ENCODE peak calls at places on chromosomes 11 and 22, in four cellular contexts. Z is CD4-positive, alpha-beta memory T cell; U is fibroblast of lung; A is psoas muscle. V is an unnamed sample.
A peak's percentile ranks its signal among the peaks of the same experiment; 100 is the strongest.

GRCh38 chr11:109112748-109113378 is 309.1 kb upstream of the C11orf87 start:
- DNase-seq in A (no peak), Z (no peak), U (peak; percentile 14), V (no peak)

GRCh38 chr11:103618532-103618931 is 417.9 kb upstream of the DDI1 start:
- DNase-seq in A (no peak), U (peak; percentile 74), Z (no peak), V (no peak)

GRCh38 chr11:11010624-11011127 is 152.8 kb upstream of the ZBED5 start:
- DNase-seq in A (peak; percentile 21), Z (no peak), U (peak; percentile 23), V (peak; percentile 65)

GRCh38 chr11:9826390-9826789 is 162.5 kb downstream of the SWAP70 start:
- DNase-seq in U (no peak), Z (no peak), A (no peak), V (no peak)

GRCh38 chr22:47629273-47629711 is 866.8 kb downstream of the TBC1D22A start:
- DNase-seq in U (no peak), A (no peak), Z (no peak), V (no peak)

GRCh38 chr11:124754309-124754708 is 2.3 kb upstream of the VSIG2 start:
- DNase-seq in Z (no peak), A (no peak), U (no peak), V (no peak)

GRCh38 chr11:96324912-96325311 is 18.1 kb downstream of the MAML2 start:
- DNase-seq in U (peak; percentile 94), Z (no peak), A (no peak), V (no peak)

GRCh38 chr22:20595461-20595860 is 88.1 kb downstream of the MED15 start:
- DNase-seq in Z (no peak), U (no peak), A (no peak), V (no peak)

GRCh38 chr11:121194731-121195596 is 93.9 kb downstream of the TECTA start:
- DNase-seq in U (peak; percentile 42), A (no peak), Z (peak; percentile 57), V (no peak)

GRCh38 chr11:73143126-73143838 is 1.2 kb upstream of the FCHSD2 start:
- DNase-seq in A (no peak), Z (no peak), U (peak; percentile 20), V (no peak)

GRCh38 chr11:58060939-58061672 is 30.4 kb downstream of the OR6Q1 start:
- DNase-seq in A (no peak), U (peak; percentile 34), Z (no peak), V (no peak)

GRCh38 chr11:34274712-34275398 is 83.0 kb downstream of the ABTB2 start:
- DNase-seq in A (peak; percentile 87), U (peak; percentile 98), Z (no peak), V (peak; percentile 91)

GRCh38 chr11:104918113-104918824 is 20.0 kb upstream of the CASP12 start:
- DNase-seq in Z (no peak), U (peak; percentile 86), A (no peak), V (no peak)

GRCh38 chr11:117819096-117820040 is 5.2 kb downstream of the FXYD2 start:
- DNase-seq in Z (no peak), A (peak; percentile 69), U (peak; percentile 54), V (peak; percentile 89)

GRCh38 chr11:110376711-110377324 is 52.9 kb upstream of the FDX1 start:
- DNase-seq in Z (peak; percentile 40), U (peak; percentile 86), A (peak; percentile 60), V (peak; percentile 87)
- H3K27ac ChIP-seq in Z (no peak overlapping the region), U (no peak overlapping the region), A (peak overlapping the region; percentile 51), V (no peak overlapping the region)

GRCh38 chr11:64553554-64554201 is 37.3 kb upstream of the SLC22A12 start:
- DNase-seq in A (peak; percentile 55), U (peak; percentile 19), Z (peak; percentile 45), V (peak; percentile 81)
- H3K27ac ChIP-seq in A (no peak overlapping the region), U (no peak overlapping the region), Z (no peak overlapping the region), V (peak overlapping the region; percentile 22)

GRCh38 chr11:8801121-8801520 is 109.9 kb upstream of the AKIP1 start:
- DNase-seq in A (no peak), U (no peak), Z (no peak), V (no peak)
- H3K27ac ChIP-seq in A (no peak overlapping the region), U (no peak overlapping the region), Z (no peak overlapping the region), V (no peak overlapping the region)

GRCh38 chr11:18865951-18866350 is 73.3 kb downstream of the MRGPRX1 start:
- DNase-seq in U (no peak), A (no peak), Z (no peak), V (no peak)
- H3K27ac ChIP-seq in U (no peak overlapping the region), A (no peak overlapping the region), Z (no peak overlapping the region), V (no peak overlapping the region)

DNA sequence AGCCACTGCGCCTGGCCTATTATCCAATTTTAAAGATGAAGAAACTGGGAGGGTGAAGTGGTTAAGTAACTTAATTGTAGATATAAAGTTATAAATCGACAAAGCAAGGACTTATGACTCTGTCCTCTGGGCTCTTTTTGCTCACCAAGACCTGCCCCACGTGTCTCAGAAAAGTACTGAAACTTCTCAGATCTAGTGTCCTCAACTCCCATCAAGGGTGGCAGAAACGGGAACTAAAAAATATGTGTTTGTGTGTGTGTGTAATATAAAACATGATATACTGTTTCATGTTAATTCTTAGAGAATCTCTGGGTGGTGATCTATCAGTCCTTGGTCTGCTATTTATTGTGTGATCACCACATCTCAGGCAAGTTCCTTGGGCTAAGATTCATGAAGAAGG is 104.9 kb downstream of the GAB2 start:
- DNase-seq in U (no peak), A (no peak), Z (no peak), V (no peak)
- H3K27ac ChIP-seq in U (no peak overlapping the region), A (no peak overlapping the region), Z (no peak overlapping the region), V (no peak overlapping the region)

GRCh38 chr11:102552447-102553200 is 22.1 kb upstream of the MMP7 start:
- DNase-seq in Z (no peak), U (peak; percentile 96), A (no peak), V (no peak)
- H3K27ac ChIP-seq in Z (no peak overlapping the region), U (no peak overlapping the region), A (no peak overlapping the region), V (no peak overlapping the region)